ENCODE peak calls at places on chromosomes 11 and 22, in nine cellular contexts. J is skeletal muscle cell, E is amniotic stem cell, O is HT-29, R is T-cell, P is AG09309, A is anterior cingulate cortex, F is left colon, D is NCI-H1092 treated with DMSO at 0.1 percent for 48 hours. S is an unnamed sample.
A peak's percentile ranks its signal among the peaks of the same experiment; 100 is the strongest.

GRCh38 chr22:35509960-35510359 is 30.7 kb upstream of the RASD2 start:
- DNase-seq in J (no peak), E (no peak), O (no peak), R (no peak), P (no peak), A (no peak), F (no peak), D (no peak), S (no peak)

GRCh38 chr22:30253205-30253852 is 6.8 kb upstream of the LIF start:
- DNase-seq in J (no peak), E (no peak), O (peak; percentile 47), R (no peak), P (no peak), A (peak; percentile 54), F (peak; percentile 81), D (peak; percentile 42), S (no peak)

GRCh38 chr11:38169286-38169685 is 1571.2 kb upstream of the RAG2 start:
- DNase-seq in J (peak; percentile 2), E (no peak), O (peak; percentile 83), R (no peak), P (no peak), A (no peak), F (no peak), D (no peak), S (no peak)

GRCh38 chr11:111426615-111427014 is 47.5 kb upstream of the POU2AF1 start:
- DNase-seq in J (no peak), E (no peak), O (peak; percentile 41), R (no peak), P (no peak), A (no peak), F (no peak), D (no peak), S (no peak)

GRCh38 chr11:131637469-131638175 is 267.2 kb downstream of the NTM start:
- DNase-seq in J (no peak), E (no peak), O (no peak), R (no peak), P (peak; percentile 42), A (no peak), F (no peak), D (no peak), S (no peak)

GRCh38 chr22:17402304-17402703 is 33.0 kb downstream of the CECR2 start:
- DNase-seq in J (no peak), E (no peak), O (no peak), R (no peak), P (no peak), A (no peak), F (no peak), D (no peak), S (no peak)

GRCh38 chr11:125317416-125317815 is 152.9 kb downstream of the PKNOX2 start:
- DNase-seq in J (no peak), E (no peak), O (no peak), R (no peak), P (no peak), A (no peak), F (no peak), D (no peak), S (no peak)

GRCh38 chr11:113313601-113314000 is 782 bp upstream of the TTC12 start:
- DNase-seq in J (no peak), E (no peak), O (peak; percentile 7), R (no peak), P (no peak), A (no peak), F (no peak), D (no peak), S (no peak)

GRCh38 chr22:28736296-28737155 is 5.1 kb downstream of the CHEK2 start:
- DNase-seq in J (no peak), E (no peak), O (no peak), R (no peak), P (no peak), A (no peak), F (no peak), D (no peak), S (no peak)

GRCh38 chr11:103671143-103671651 is 365.2 kb upstream of the DDI1 start:
- DNase-seq in J (no peak), E (no peak), O (no peak), R (no peak), P (no peak), A (no peak), F (no peak), D (no peak), S (no peak)

GRCh38 chr11:62497132-62497915 is 49.3 kb downstream of the AHNAK start:
- DNase-seq in J (no peak), E (no peak), O (peak; percentile 94), R (no peak), P (no peak), A (no peak), F (peak; percentile 37), D (no peak), S (no peak)

GRCh38 chr22:42472671-42473070 is 40.5 kb upstream of the NFAM1 start:
- DNase-seq in J (no peak), E (no peak), O (no peak), R (no peak), P (no peak), A (no peak), F (no peak), D (no peak), S (no peak)

GRCh38 chr22:35231585-35232084 is 25.7 kb upstream of the HMGXB4 start:
- DNase-seq in J (peak; percentile 11), E (peak; percentile 6), O (peak; percentile 83), R (peak; percentile 61), P (no peak), A (no peak), F (peak; percentile 74), D (peak; percentile 84), S (peak; percentile 59)

GRCh38 chr11:126165366-126166156 is 45.9 kb downstream of the RPUSD4 start:
- DNase-seq in J (no peak), E (no peak), O (no peak), R (no peak), P (no peak), A (no peak), F (peak; percentile 43), D (peak; percentile 63), S (no peak)

GRCh38 chr11:74004694-74005615 is 3.9 kb downstream of the UCP3 start:
- DNase-seq in J (no peak), E (no peak), O (no peak), R (peak; percentile 87), P (no peak), A (no peak), F (peak; percentile 46), D (no peak), S (peak; percentile 80)

GRCh38 chr11:72578541-72578940 is 95.7 kb downstream of the PDE2A start:
- DNase-seq in J (no peak), E (no peak), O (no peak), R (no peak), P (no peak), A (no peak), F (no peak), D (no peak), S (no peak)

S was measured in T-helper 1 cell.